ENCODE peak calls at places on chromosomes 4 and X, in five cellular contexts. U, P, F, W and G are unnamed samples. For H3K4me1, the result is how much of the 10 kb centered on the place peaks cover.

GRCh38 chr4:186693159-186693815 is 30.4 kb downstream of the FAT1 start:
- DNase-seq in W (peak), U (peak), F (peak), P (no peak), G (peak)

GRCh38 chr4:133968174-133968573 is 233.4 kb downstream of the PABPC4L start:
- DNase-seq in W (no peak), F (no peak), P (no peak), U (no peak), G (no peak)

GRCh38 chr4:180028682-180029081 is 2214.5 kb upstream of the TENM3 start:
- DNase-seq in U (peak), W (no peak), F (no peak), P (peak), G (peak)

GRCh38 chr4:105895609-105896460 is 564 bp downstream of the NPNT start:
- DNase-seq in W (no peak), U (peak), P (peak), F (peak), G (peak)

GRCh38 chr4:155796031-155796430 is 37.2 kb downstream of the GUCY1B1 start:
- DNase-seq in U (no peak), F (no peak), P (no peak), W (no peak), G (peak)

GRCh38 chrX:103254921-103255455 is at the start of gene TCEAL8:
- DNase-seq in W (peak), U (peak), P (peak), F (peak), G (peak)

GRCh38 chrX:129600981-129601424 is 53.8 kb downstream of the APLN start:
- DNase-seq in U (no peak), W (no peak), P (no peak), F (no peak), G (peak)

GRCh38 chr4:54224960-54225670 is 4.0 kb upstream of the PDGFRA start:
- DNase-seq in F (peak), P (no peak), W (no peak), U (no peak), G (no peak)

GRCh38 chr4:25406081-25406692 is 29.1 kb downstream of the ANAPC4 start:
- DNase-seq in U (no peak), P (no peak), W (no peak), F (no peak), G (peak)

GRCh38 chr4:119733431-119733830 is 104.8 kb upstream of the PDE5A start:
- DNase-seq in P (no peak), U (no peak), F (no peak), W (no peak), G (peak)
- H3K4me1 ChIP-seq in P (half or more), U (under half), F (under half), W (under half), G (under half)

DNA sequence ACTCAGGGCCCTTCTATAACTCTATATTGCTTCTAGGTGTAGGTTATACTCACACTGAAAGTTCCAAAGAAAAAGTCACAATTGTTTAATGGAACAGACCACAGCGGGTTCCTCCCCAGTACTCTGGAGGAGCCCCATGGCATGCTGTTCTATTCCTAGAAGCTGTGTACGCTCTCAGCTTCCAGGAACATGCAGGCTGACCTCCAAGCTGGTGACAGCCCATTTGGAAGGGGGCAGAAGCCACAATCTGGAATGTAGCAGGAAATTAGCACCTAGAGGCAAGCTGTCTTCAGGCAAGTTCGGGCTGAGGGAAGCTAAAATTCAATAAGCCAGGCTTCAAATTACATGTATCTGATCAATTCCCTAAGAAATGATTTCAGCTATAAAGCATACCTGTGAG is 31.4 kb downstream of the QDPR start:
- DNase-seq in P (no peak), U (no peak), W (no peak), F (no peak), G (no peak)
- H3K4me1 ChIP-seq in P (under half), U (under half), W (under half), F (under half), G (under half)

GRCh38 chrX:45762699-45763647 is 562.3 kb upstream of the DIPK2B start:
- DNase-seq in P (no peak), U (no peak), W (no peak), F (no peak), G (no peak)
- H3K4me1 ChIP-seq in P (under half), U (under half), W (under half), F (under half), G (under half)

DNA sequence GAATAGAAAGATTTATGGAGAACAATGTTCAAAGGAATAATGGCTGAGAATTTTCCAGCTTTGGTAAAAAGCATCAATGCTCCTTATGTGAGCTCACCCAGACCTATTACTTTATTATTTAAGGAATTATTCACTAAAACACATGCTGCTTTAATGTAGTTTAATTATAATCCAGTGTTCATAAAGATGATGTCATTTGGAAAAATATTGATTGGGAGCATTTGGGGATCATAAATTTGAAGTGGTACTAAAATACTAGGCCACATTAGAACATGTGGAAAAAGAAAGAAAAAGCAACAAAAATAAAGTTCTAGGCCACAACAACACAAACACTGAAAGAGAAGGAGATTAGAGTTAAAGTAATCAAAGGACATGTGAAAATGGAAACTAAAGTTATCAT is 20.0 kb downstream of the SLC38A5 start:
- DNase-seq in P (no peak), U (no peak), W (no peak), F (no peak), G (no peak)
- H3K4me1 ChIP-seq in P (under half), U (under half), W (under half), F (under half), G (under half)

GRCh38 chr4:127995776-127996175 is 30.6 kb downstream of the ABHD18 start:
- DNase-seq in P (peak), U (peak), F (no peak), W (no peak), G (peak)
- H3K4me1 ChIP-seq in P (under half), U (under half), F (under half), W (under half), G (under half)

GRCh38 chr4:87046111-87046510 is 111.3 kb downstream of the AFF1 start:
- DNase-seq in F (no peak), P (no peak), U (no peak), W (no peak), G (peak)
- H3K4me1 ChIP-seq in F (under half), P (under half), U (half or more), W (under half), G (under half)

GRCh38 chr4:89269267-89269666 is 38.3 kb downstream of the GPRIN3 start:
- DNase-seq in U (no peak), P (no peak), W (no peak), F (no peak), G (no peak)
- H3K4me1 ChIP-seq in U (under half), P (under half), W (under half), F (under half), G (under half)